ENCODE peak calls at places on chromosomes 12 and 14, in ten cellular contexts. One of them, this sample, is unnamed.

GRCh38 chr12:114933428-114934160 is 249.6 kb upstream of the TBX3 start:
- DNase-seq in thoracic aorta: no peak
- DNase-seq in fibroblast of pulmonary artery: peak; percentile 82
- DNase-seq in PC-3: peak; percentile 98
- DNase-seq in neuronal stem cell: no peak
- DNase-seq in heart right ventricle: no peak
- DNase-seq in mucosa of descending colon: no peak
- DNase-seq in naive thymus-derived CD4-positive, alpha-beta T cell: no peak
- DNase-seq in kidney epithelial cell: peak; percentile 87
- DNase-seq in Peyer's patch: no peak
- DNase-seq in this sample: no peak

GRCh38 chr12:117210266-117210918 is 20.1 kb upstream of the FBXO21 start:
- DNase-seq in thoracic aorta: no peak
- DNase-seq in fibroblast of pulmonary artery: no peak
- DNase-seq in PC-3: no peak
- DNase-seq in neuronal stem cell: no peak
- DNase-seq in heart right ventricle: no peak
- DNase-seq in mucosa of descending colon: no peak
- DNase-seq in naive thymus-derived CD4-positive, alpha-beta T cell: no peak
- DNase-seq in kidney epithelial cell: no peak
- DNase-seq in Peyer's patch: no peak
- DNase-seq in this sample: no peak

GRCh38 chr12:118052324-118053070 is 8.5 kb downstream of the WSB2 start:
- DNase-seq in thoracic aorta: peak; percentile 79
- DNase-seq in fibroblast of pulmonary artery: peak; percentile 94
- DNase-seq in PC-3: peak; percentile 100
- DNase-seq in neuronal stem cell: no peak
- DNase-seq in heart right ventricle: peak; percentile 83
- DNase-seq in mucosa of descending colon: peak; percentile 77
- DNase-seq in naive thymus-derived CD4-positive, alpha-beta T cell: no peak
- DNase-seq in kidney epithelial cell: peak; percentile 94
- DNase-seq in Peyer's patch: peak; percentile 28
- DNase-seq in this sample: no peak

GRCh38 chr12:11668611-11669010 is 19.1 kb downstream of the ETV6 start:
- DNase-seq in thoracic aorta: no peak
- DNase-seq in fibroblast of pulmonary artery: no peak
- DNase-seq in PC-3: peak; percentile 3
- DNase-seq in neuronal stem cell: no peak
- DNase-seq in heart right ventricle: no peak
- DNase-seq in mucosa of descending colon: no peak
- DNase-seq in naive thymus-derived CD4-positive, alpha-beta T cell: no peak
- DNase-seq in kidney epithelial cell: no peak
- DNase-seq in Peyer's patch: no peak
- DNase-seq in this sample: no peak

GRCh38 chr14:43894534-43894933 is 612.5 kb downstream of the FSCB start:
- DNase-seq in thoracic aorta: no peak
- DNase-seq in fibroblast of pulmonary artery: peak; percentile 27
- DNase-seq in PC-3: peak; percentile 56
- DNase-seq in neuronal stem cell: no peak
- DNase-seq in heart right ventricle: no peak
- DNase-seq in mucosa of descending colon: no peak
- DNase-seq in naive thymus-derived CD4-positive, alpha-beta T cell: no peak
- DNase-seq in kidney epithelial cell: no peak
- DNase-seq in Peyer's patch: no peak
- DNase-seq in this sample: no peak

GRCh38 chr12:53103860-53104305 is 597 bp downstream of the SOAT2 start:
- DNase-seq in thoracic aorta: no peak
- DNase-seq in fibroblast of pulmonary artery: no peak
- DNase-seq in PC-3: no peak
- DNase-seq in neuronal stem cell: no peak
- DNase-seq in heart right ventricle: no peak
- DNase-seq in mucosa of descending colon: no peak
- DNase-seq in naive thymus-derived CD4-positive, alpha-beta T cell: no peak
- DNase-seq in kidney epithelial cell: no peak
- DNase-seq in Peyer's patch: peak; percentile 67
- DNase-seq in this sample: no peak

GRCh38 chr14:105617201-105617777 is 90.9 kb downstream of the TMEM121 start:
- DNase-seq in thoracic aorta: no peak
- DNase-seq in fibroblast of pulmonary artery: no peak
- DNase-seq in PC-3: no peak
- DNase-seq in neuronal stem cell: no peak
- DNase-seq in heart right ventricle: no peak
- DNase-seq in mucosa of descending colon: no peak
- DNase-seq in naive thymus-derived CD4-positive, alpha-beta T cell: no peak
- DNase-seq in kidney epithelial cell: no peak
- DNase-seq in Peyer's patch: no peak
- DNase-seq in this sample: no peak

GRCh38 chr12:54272214-54272613 is 7.7 kb downstream of the CBX5 start:
- DNase-seq in thoracic aorta: no peak
- DNase-seq in fibroblast of pulmonary artery: no peak
- DNase-seq in PC-3: no peak
- DNase-seq in neuronal stem cell: no peak
- DNase-seq in heart right ventricle: no peak
- DNase-seq in mucosa of descending colon: no peak
- DNase-seq in naive thymus-derived CD4-positive, alpha-beta T cell: no peak
- DNase-seq in kidney epithelial cell: no peak
- DNase-seq in Peyer's patch: no peak
- DNase-seq in this sample: no peak

GRCh38 chr12:95694148-95694547 is 96.4 kb downstream of the NTN4 start:
- DNase-seq in thoracic aorta: no peak
- DNase-seq in fibroblast of pulmonary artery: no peak
- DNase-seq in PC-3: no peak
- DNase-seq in neuronal stem cell: peak; percentile 5
- DNase-seq in heart right ventricle: peak; percentile 56
- DNase-seq in mucosa of descending colon: peak; percentile 74
- DNase-seq in naive thymus-derived CD4-positive, alpha-beta T cell: no peak
- DNase-seq in kidney epithelial cell: no peak
- DNase-seq in Peyer's patch: no peak
- DNase-seq in this sample: no peak

GRCh38 chr14:33948143-33948962 is 2.5 kb downstream of the EGLN3 start:
- DNase-seq in thoracic aorta: no peak
- DNase-seq in fibroblast of pulmonary artery: no peak
- DNase-seq in PC-3: no peak
- DNase-seq in neuronal stem cell: no peak
- DNase-seq in heart right ventricle: no peak
- DNase-seq in mucosa of descending colon: no peak
- DNase-seq in naive thymus-derived CD4-positive, alpha-beta T cell: no peak
- DNase-seq in kidney epithelial cell: no peak
- DNase-seq in Peyer's patch: no peak
- DNase-seq in this sample: no peak

GRCh38 chr12:72346331-72346944 is 74.3 kb downstream of the TRHDE start:
- DNase-seq in thoracic aorta: no peak
- DNase-seq in fibroblast of pulmonary artery: peak; percentile 81
- DNase-seq in PC-3: peak; percentile 93
- DNase-seq in neuronal stem cell: peak; percentile 80
- DNase-seq in heart right ventricle: peak; percentile 20
- DNase-seq in mucosa of descending colon: no peak
- DNase-seq in naive thymus-derived CD4-positive, alpha-beta T cell: no peak
- DNase-seq in kidney epithelial cell: peak; percentile 50
- DNase-seq in Peyer's patch: peak; percentile 28
- DNase-seq in this sample: no peak

GRCh38 chr12:24759155-24759554 is 189.7 kb downstream of the BCAT1 start:
- DNase-seq in thoracic aorta: no peak
- DNase-seq in fibroblast of pulmonary artery: peak; percentile 49
- DNase-seq in PC-3: no peak
- DNase-seq in neuronal stem cell: no peak
- DNase-seq in heart right ventricle: no peak
- DNase-seq in mucosa of descending colon: no peak
- DNase-seq in naive thymus-derived CD4-positive, alpha-beta T cell: no peak
- DNase-seq in kidney epithelial cell: no peak
- DNase-seq in Peyer's patch: no peak
- DNase-seq in this sample: no peak

GRCh38 chr14:55131782-55132181 is 2.7 kb downstream of the LGALS3 start:
- DNase-seq in thoracic aorta: no peak
- DNase-seq in fibroblast of pulmonary artery: no peak
- DNase-seq in PC-3: peak; percentile 33
- DNase-seq in neuronal stem cell: no peak
- DNase-seq in heart right ventricle: no peak
- DNase-seq in mucosa of descending colon: no peak
- DNase-seq in naive thymus-derived CD4-positive, alpha-beta T cell: no peak
- DNase-seq in kidney epithelial cell: no peak
- DNase-seq in Peyer's patch: no peak
- DNase-seq in this sample: no peak

GRCh38 chr12:74980510-74980909 is 229.1 kb downstream of the KCNC2 start:
- DNase-seq in thoracic aorta: no peak
- DNase-seq in fibroblast of pulmonary artery: no peak
- DNase-seq in PC-3: peak; percentile 40
- DNase-seq in neuronal stem cell: no peak
- DNase-seq in heart right ventricle: no peak
- DNase-seq in mucosa of descending colon: no peak
- DNase-seq in naive thymus-derived CD4-positive, alpha-beta T cell: no peak
- DNase-seq in kidney epithelial cell: peak; percentile 4
- DNase-seq in Peyer's patch: no peak
- DNase-seq in this sample: no peak

GRCh38 chr14:99899578-99900178 is 106.5 kb downstream of the EML1 start:
- DNase-seq in thoracic aorta: no peak
- DNase-seq in fibroblast of pulmonary artery: peak; percentile 58
- DNase-seq in PC-3: peak; percentile 66
- DNase-seq in neuronal stem cell: no peak
- DNase-seq in heart right ventricle: no peak
- DNase-seq in mucosa of descending colon: no peak
- DNase-seq in naive thymus-derived CD4-positive, alpha-beta T cell: peak; percentile 6
- DNase-seq in kidney epithelial cell: no peak
- DNase-seq in Peyer's patch: no peak
- DNase-seq in this sample: no peak

GRCh38 chr12:30847259-30847658 is 79.3 kb upstream of the TSPAN11 start:
- DNase-seq in thoracic aorta: no peak
- DNase-seq in fibroblast of pulmonary artery: peak; percentile 81
- DNase-seq in PC-3: peak; percentile 76
- DNase-seq in neuronal stem cell: peak; percentile 48
- DNase-seq in heart right ventricle: no peak
- DNase-seq in mucosa of descending colon: no peak
- DNase-seq in naive thymus-derived CD4-positive, alpha-beta T cell: peak; percentile 45
- DNase-seq in kidney epithelial cell: no peak
- DNase-seq in Peyer's patch: no peak
- DNase-seq in this sample: peak; percentile 66

GRCh38 chr12:62194616-62195015 is 65.6 kb upstream of the USP15 start:
- DNase-seq in thoracic aorta: no peak
- DNase-seq in fibroblast of pulmonary artery: peak; percentile 20
- DNase-seq in PC-3: peak; percentile 84
- DNase-seq in neuronal stem cell: no peak
- DNase-seq in heart right ventricle: no peak
- DNase-seq in mucosa of descending colon: no peak
- DNase-seq in naive thymus-derived CD4-positive, alpha-beta T cell: no peak
- DNase-seq in kidney epithelial cell: no peak
- DNase-seq in Peyer's patch: no peak
- DNase-seq in this sample: no peak

GRCh38 chr12:78343657-78344056 is 513.0 kb downstream of the NAV3 start:
- DNase-seq in thoracic aorta: no peak
- DNase-seq in fibroblast of pulmonary artery: no peak
- DNase-seq in PC-3: peak; percentile 66
- DNase-seq in neuronal stem cell: no peak
- DNase-seq in heart right ventricle: no peak
- DNase-seq in mucosa of descending colon: no peak
- DNase-seq in naive thymus-derived CD4-positive, alpha-beta T cell: no peak
- DNase-seq in kidney epithelial cell: no peak
- DNase-seq in Peyer's patch: no peak
- DNase-seq in this sample: no peak

GRCh38 chr14:81211844-81212243 is 8.9 kb downstream of the GTF2A1 start:
- DNase-seq in thoracic aorta: no peak
- DNase-seq in fibroblast of pulmonary artery: peak; percentile 44
- DNase-seq in PC-3: peak; percentile 38
- DNase-seq in neuronal stem cell: no peak
- DNase-seq in heart right ventricle: peak; percentile 29
- DNase-seq in mucosa of descending colon: no peak
- DNase-seq in naive thymus-derived CD4-positive, alpha-beta T cell: peak; percentile 17
- DNase-seq in kidney epithelial cell: no peak
- DNase-seq in Peyer's patch: no peak
- DNase-seq in this sample: no peak

DNA sequence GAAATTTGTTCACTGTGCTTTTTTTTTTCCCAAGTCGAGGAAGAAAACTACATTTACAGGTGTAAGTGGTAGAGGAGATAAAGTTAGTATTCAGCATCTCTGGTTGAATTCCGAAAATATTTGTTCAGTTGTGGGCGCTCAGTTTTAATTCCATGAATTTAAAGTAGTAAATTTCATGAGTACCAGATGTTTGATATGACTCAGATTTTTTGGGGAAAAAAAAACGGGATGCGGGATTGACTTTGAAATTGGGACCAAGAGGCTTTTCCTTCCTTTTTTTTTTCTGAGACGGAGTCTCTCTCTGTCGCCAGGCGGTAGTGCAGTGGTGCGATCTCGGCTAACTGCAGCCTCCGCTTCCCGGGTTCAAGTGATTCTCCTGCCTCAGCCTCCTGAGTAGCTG is 1.6 kb downstream of the TULP3 start:
- DNase-seq in thoracic aorta: no peak
- DNase-seq in fibroblast of pulmonary artery: no peak
- DNase-seq in PC-3: no peak
- DNase-seq in neuronal stem cell: no peak
- DNase-seq in heart right ventricle: no peak
- DNase-seq in mucosa of descending colon: no peak
- DNase-seq in naive thymus-derived CD4-positive, alpha-beta T cell: no peak
- DNase-seq in kidney epithelial cell: no peak
- DNase-seq in Peyer's patch: no peak
- DNase-seq in this sample: no peak
- H3K4me3 ChIP-seq in thoracic aorta: peak overlapping the region; percentile 94
- H3K4me3 ChIP-seq in fibroblast of pulmonary artery: peak overlapping the region; percentile 77
- H3K4me3 ChIP-seq in PC-3: peak overlapping the region; percentile 99
- H3K4me3 ChIP-seq in neuronal stem cell: no peak overlapping the region
- H3K4me3 ChIP-seq in heart right ventricle: peak overlapping the region; percentile 99
- H3K4me3 ChIP-seq in mucosa of descending colon: no peak overlapping the region
- H3K4me3 ChIP-seq in naive thymus-derived CD4-positive, alpha-beta T cell: no peak overlapping the region
- H3K4me3 ChIP-seq in kidney epithelial cell: no peak overlapping the region
- H3K4me3 ChIP-seq in Peyer's patch: no peak overlapping the region
- H3K4me3 ChIP-seq in this sample: peak overlapping the region; percentile 84

GRCh38 chr12:51392556-51393237 is 1.5 kb upstream of the GALNT6 start:
- DNase-seq in thoracic aorta: no peak
- DNase-seq in fibroblast of pulmonary artery: no peak
- DNase-seq in PC-3: no peak
- DNase-seq in neuronal stem cell: peak; percentile 24
- DNase-seq in heart right ventricle: no peak
- DNase-seq in mucosa of descending colon: peak; percentile 47
- DNase-seq in naive thymus-derived CD4-positive, alpha-beta T cell: no peak
- DNase-seq in kidney epithelial cell: no peak
- DNase-seq in Peyer's patch: peak; percentile 38
- DNase-seq in this sample: no peak
- H3K4me3 ChIP-seq in thoracic aorta: peak overlapping the region; percentile 86
- H3K4me3 ChIP-seq in fibroblast of pulmonary artery: no peak overlapping the region
- H3K4me3 ChIP-seq in PC-3: peak overlapping the region; percentile 88
- H3K4me3 ChIP-seq in neuronal stem cell: no peak overlapping the region
- H3K4me3 ChIP-seq in heart right ventricle: peak overlapping the region; percentile 74
- H3K4me3 ChIP-seq in mucosa of descending colon: no peak overlapping the region
- H3K4me3 ChIP-seq in naive thymus-derived CD4-positive, alpha-beta T cell: peak overlapping the region; percentile 28
- H3K4me3 ChIP-seq in kidney epithelial cell: peak overlapping the region; percentile 50
- H3K4me3 ChIP-seq in Peyer's patch: peak overlapping the region; percentile 48
- H3K4me3 ChIP-seq in this sample: no peak overlapping the region

GRCh38 chr12:112978163-112979081 is at the start of gene OAS2:
- DNase-seq in thoracic aorta: no peak
- DNase-seq in fibroblast of pulmonary artery: peak; percentile 53
- DNase-seq in PC-3: peak; percentile 78
- DNase-seq in neuronal stem cell: no peak
- DNase-seq in heart right ventricle: peak; percentile 78
- DNase-seq in mucosa of descending colon: peak; percentile 63
- DNase-seq in naive thymus-derived CD4-positive, alpha-beta T cell: peak; percentile 77
- DNase-seq in kidney epithelial cell: no peak
- DNase-seq in Peyer's patch: peak; percentile 89
- DNase-seq in this sample: no peak
- H3K4me3 ChIP-seq in thoracic aorta: peak within 1 kb of the TSS; percentile 77
- H3K4me3 ChIP-seq in fibroblast of pulmonary artery: no peak within 1 kb of the TSS
- H3K4me3 ChIP-seq in PC-3: peak within 1 kb of the TSS; percentile 64
- H3K4me3 ChIP-seq in neuronal stem cell: no peak within 1 kb of the TSS
- H3K4me3 ChIP-seq in heart right ventricle: peak within 1 kb of the TSS; percentile 70
- H3K4me3 ChIP-seq in mucosa of descending colon: peak within 1 kb of the TSS; percentile 5
- H3K4me3 ChIP-seq in naive thymus-derived CD4-positive, alpha-beta T cell: peak within 1 kb of the TSS; percentile 99
- H3K4me3 ChIP-seq in kidney epithelial cell: no peak within 1 kb of the TSS
- H3K4me3 ChIP-seq in Peyer's patch: peak within 1 kb of the TSS; percentile 63
- H3K4me3 ChIP-seq in this sample: no peak within 1 kb of the TSS

GRCh38 chr12:19010087-19010486 is 119.4 kb upstream of the PLEKHA5 start:
- DNase-seq in thoracic aorta: no peak
- DNase-seq in fibroblast of pulmonary artery: no peak
- DNase-seq in PC-3: no peak
- DNase-seq in neuronal stem cell: no peak
- DNase-seq in heart right ventricle: no peak
- DNase-seq in mucosa of descending colon: no peak
- DNase-seq in naive thymus-derived CD4-positive, alpha-beta T cell: no peak
- DNase-seq in kidney epithelial cell: no peak
- DNase-seq in Peyer's patch: no peak
- DNase-seq in this sample: no peak
- H3K4me3 ChIP-seq in thoracic aorta: no peak overlapping the region
- H3K4me3 ChIP-seq in fibroblast of pulmonary artery: no peak overlapping the region
- H3K4me3 ChIP-seq in PC-3: no peak overlapping the region
- H3K4me3 ChIP-seq in neuronal stem cell: no peak overlapping the region
- H3K4me3 ChIP-seq in heart right ventricle: no peak overlapping the region
- H3K4me3 ChIP-seq in mucosa of descending colon: no peak overlapping the region
- H3K4me3 ChIP-seq in naive thymus-derived CD4-positive, alpha-beta T cell: no peak overlapping the region
- H3K4me3 ChIP-seq in kidney epithelial cell: no peak overlapping the region
- H3K4me3 ChIP-seq in Peyer's patch: no peak overlapping the region
- H3K4me3 ChIP-seq in this sample: no peak overlapping the region

This sample was measured in SK-N-MC.